ENCODE peak calls at places on chromosome 14, in five cellular contexts. Z, H, M, R and A are unnamed samples.

GRCh38 chr14:49999216-49999761 is 106.4 kb downstream of the ARF6 start:
- DNase-seq in Z (peak; percentile 31), H (peak; percentile 89), M (peak; percentile 88), R (peak; percentile 87), A (peak; percentile 77)

GRCh38 chr14:69625299-69626131 is 14.1 kb downstream of the SUSD6 start:
- DNase-seq in Z (no peak), H (peak; percentile 70), M (peak; percentile 66), R (no peak), A (peak; percentile 52)

GRCh38 chr14:79294506-79294905 is 916.8 kb downstream of the DIO2 start:
- DNase-seq in Z (no peak), H (no peak), M (peak; percentile 55), R (no peak), A (no peak)

GRCh38 chr14:22434901-22435565 is 154.0 kb downstream of the DAD1 start:
- DNase-seq in Z (no peak), H (no peak), M (no peak), R (no peak), A (no peak)

GRCh38 chr14:88841741-88842140 is 17.3 kb downstream of the TTC8 start:
- DNase-seq in Z (no peak), H (no peak), M (peak; percentile 48), R (no peak), A (no peak)

GRCh38 chr14:54712371-54712998 is 145.6 kb downstream of the SAMD4A start:
- DNase-seq in Z (no peak), H (no peak), M (peak; percentile 59), R (no peak), A (peak; percentile 50)

GRCh38 chr14:59695198-59695597 is 118.6 kb upstream of the CCDC175 start:
- DNase-seq in Z (no peak), H (no peak), M (no peak), R (no peak), A (no peak)

GRCh38 chr14:21201732-21202462 is 46.0 kb upstream of the OR5AU1 start:
- DNase-seq in Z (no peak), H (no peak), M (no peak), R (no peak), A (no peak)

GRCh38 chr14:53412819-53413664 is 259.9 kb upstream of the DDHD1 start:
- DNase-seq in Z (no peak), H (no peak), M (no peak), R (no peak), A (no peak)

GRCh38 chr14:58772814-58773620 is 135.3 kb downstream of the DACT1 start:
- DNase-seq in Z (no peak), H (no peak), M (peak; percentile 15), R (no peak), A (no peak)

GRCh38 chr14:54572316-54572715 is 5.4 kb downstream of the SAMD4A start:
- DNase-seq in Z (no peak), H (no peak), M (no peak), R (no peak), A (no peak)

GRCh38 chr14:65637780-65638179 is 225.2 kb downstream of the FUT8 start:
- DNase-seq in Z (no peak), H (no peak), M (peak; percentile 1), R (no peak), A (no peak)

GRCh38 chr14:26794731-26795130 is 196.9 kb upstream of the NOVA1 start:
- DNase-seq in Z (no peak), H (no peak), M (peak; percentile 1), R (no peak), A (no peak)

GRCh38 chr14:68232643-68233055 is 413.1 kb downstream of the RAD51B start:
- DNase-seq in Z (no peak), H (peak; percentile 39), M (peak; percentile 99), R (peak; percentile 77), A (no peak)

DNA sequence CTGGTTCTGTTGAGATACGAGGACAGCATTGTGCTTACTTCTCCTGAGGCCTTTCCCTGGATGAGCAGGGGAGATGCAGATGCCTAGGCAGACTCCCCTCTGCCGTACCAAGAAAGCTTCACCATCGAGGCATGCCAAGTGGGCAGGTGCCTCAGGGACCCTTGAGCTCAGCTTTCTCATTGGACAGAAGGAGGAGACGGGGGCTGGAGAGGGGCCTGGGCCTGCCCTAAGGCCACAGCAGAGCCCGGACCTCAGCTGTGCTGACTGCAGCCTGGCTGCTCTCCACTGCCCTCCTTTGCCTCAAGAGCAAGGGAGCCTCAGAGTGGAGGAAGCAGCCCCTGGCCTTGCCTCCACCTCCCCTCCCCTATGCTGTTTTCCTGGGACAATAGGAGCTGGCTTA is 23.4 kb downstream of the SERPINA1 start:
- DNase-seq in Z (no peak), H (no peak), M (no peak), R (no peak), A (no peak)
- H3K4me1 ChIP-seq in Z (no peaks in the 10 kb centered on the region), H (no peaks in the 10 kb centered on the region), M (no peaks in the 10 kb centered on the region), R (no peaks in the 10 kb centered on the region), A (no peaks in the 10 kb centered on the region)

GRCh38 chr14:104681689-104682074 is 7.7 kb upstream of the INF2 start:
- DNase-seq in Z (no peak), H (peak; percentile 92), M (peak; percentile 81), R (peak; percentile 91), A (peak; percentile 72)
- TF ChIP-seq POLR2A in Z (no peak), H (peak; percentile 37), M (no peak), R (no peak), A (no peak)

GRCh38 chr14:100141133-100141497 is 18.3 kb downstream of the DEGS2 start:
- DNase-seq in Z (no peak), H (no peak), M (no peak), R (no peak), A (no peak)
- H3K4me1 ChIP-seq in Z (peaks cover 59% of the 10 kb centered on the region), H (peaks cover 16% of the 10 kb centered on the region), M (no peaks in the 10 kb centered on the region), R (peaks cover 8% of the 10 kb centered on the region), A (no peaks in the 10 kb centered on the region)

DNA sequence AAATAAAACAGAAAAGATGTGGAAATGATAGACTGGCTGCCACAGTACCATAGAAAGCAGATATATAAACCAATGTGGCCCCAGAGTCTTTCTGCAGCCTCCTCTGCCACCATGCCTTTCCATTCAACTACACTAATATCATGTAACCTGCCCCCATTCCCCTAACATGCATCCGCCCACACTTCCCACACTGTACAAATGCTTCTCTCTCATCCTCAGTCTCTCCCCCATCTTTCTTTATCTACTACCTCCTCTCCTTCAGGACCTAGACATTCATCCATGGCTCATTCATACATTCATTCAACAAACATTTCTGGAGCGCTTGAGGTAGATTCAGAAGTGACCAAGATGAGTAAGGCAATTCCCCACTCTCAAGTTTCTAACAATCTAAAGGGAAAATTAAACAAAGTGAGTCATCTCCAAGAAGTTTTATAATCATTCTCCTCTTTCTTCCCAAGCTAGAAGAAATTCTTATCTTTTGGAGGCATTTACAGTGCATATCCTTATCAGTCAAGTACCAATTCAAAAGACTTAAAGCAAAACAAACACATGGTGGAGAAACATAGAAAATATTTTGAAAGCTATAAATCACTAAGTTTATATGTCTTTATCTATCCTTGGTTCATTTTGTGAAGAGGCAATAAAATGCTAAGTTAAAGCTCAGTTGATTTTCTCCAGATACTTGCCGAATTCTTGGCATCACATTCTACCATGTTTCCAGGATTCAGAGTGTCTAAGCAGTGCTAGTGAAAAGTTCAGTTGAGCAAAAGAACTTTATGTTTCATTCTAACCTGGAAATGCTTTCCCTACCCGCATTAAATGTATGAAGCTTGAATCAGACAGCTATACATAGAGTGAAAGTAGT is 70.5 kb upstream of the FRMD6 start:
- DNase-seq in Z (no peak), H (no peak), M (peak; percentile 94), R (no peak), A (no peak)
- TF ChIP-seq POLR2A in Z (no peak), H (no peak), M (no peak), R (no peak), A (no peak)

GRCh38 chr14:103401223-103402214 is 16.3 kb downstream of the MARK3 start:
- DNase-seq in Z (no peak), H (no peak), M (peak; percentile 87), R (no peak), A (no peak)

GRCh38 chr14:103396463-103396862 is 11.2 kb downstream of the MARK3 start:
- DNase-seq in Z (no peak), H (no peak), M (no peak), R (no peak), A (no peak)

GRCh38 chr14:103395245-103395644 is 10.0 kb downstream of the MARK3 start:
- DNase-seq in Z (no peak), H (no peak), M (peak; percentile 32), R (no peak), A (no peak)

GRCh38 chr14:103400537-103400936 is 15.3 kb downstream of the MARK3 start:
- DNase-seq in Z (no peak), H (no peak), M (no peak), R (no peak), A (no peak)

GRCh38 chr14:103398427-103399195 is 13.4 kb downstream of the MARK3 start:
- DNase-seq in Z (no peak), H (no peak), M (peak; percentile 61), R (no peak), A (no peak)
- H3K4me1 ChIP-seq in Z (peaks cover 90% of the 10 kb centered on the region), H (peaks cover 21% of the 10 kb centered on the region), M (peaks cover 23% of the 10 kb centered on the region), R (peaks cover 74% of the 10 kb centered on the region), A (no peaks in the 10 kb centered on the region)

GRCh38 chr14:101730626-101731186 is 30.8 kb upstream of the PPP2R5C start:
- DNase-seq in Z (no peak), H (no peak), M (no peak), R (no peak), A (no peak)

GRCh38 chr14:101733211-101733610 is 28.3 kb upstream of the PPP2R5C start:
- DNase-seq in Z (no peak), H (no peak), M (peak; percentile 48), R (no peak), A (no peak)

GRCh38 chr14:101729382-101729781 is 32.1 kb upstream of the PPP2R5C start:
- DNase-seq in Z (no peak), H (no peak), M (no peak), R (no peak), A (no peak)

GRCh38 chr14:101732128-101732527 is 29.4 kb upstream of the PPP2R5C start:
- DNase-seq in Z (no peak), H (no peak), M (no peak), R (no peak), A (no peak)

GRCh38 chr14:101731187-101732080 is 30.1 kb upstream of the PPP2R5C start:
- DNase-seq in Z (peak; percentile 33), H (peak; percentile 92), M (peak; percentile 41), R (peak; percentile 73), A (no peak)
- TF ChIP-seq POLR2A in Z (peak; percentile 37), H (peak; percentile 53), M (no peak), R (no peak), A (no peak)

GRCh38 chr14:75047506-75047905 is 3.8 kb downstream of the MLH3 start:
- DNase-seq in Z (no peak), H (no peak), M (peak; percentile 21), R (no peak), A (no peak)
- H3K4me1 ChIP-seq in Z (peaks cover 75% of the 10 kb centered on the region), H (peaks cover 10% of the 10 kb centered on the region), M (peaks cover 10% of the 10 kb centered on the region), R (peaks cover 35% of the 10 kb centered on the region), A (no peaks in the 10 kb centered on the region)